ENCODE peak calls at places on chromosomes 2 and 18, in seven cellular contexts. B is pancreas, P is neural progenitor cell, F is GM23338, M is lung, O is cardiac muscle cell, L is H9. Z is an unnamed sample.

GRCh38 chr2:190862591-190862991 is 18.0 kb upstream of the GLS start:
- DNase-seq in M (no peak), O (peak), P (no peak), L (no peak), F (no peak), B (no peak), Z (no peak)

GRCh38 chr2:209845666-209846065 is 74.0 kb downstream of the UNC80 start:
- DNase-seq in P (no peak), F (no peak), M (no peak), L (no peak), O (peak), B (no peak), Z (no peak)

GRCh38 chr2:230441188-230441897 is 25.3 kb downstream of the SP100 start:
- DNase-seq in M (no peak), B (no peak), L (no peak), O (peak), F (no peak), P (no peak), Z (no peak)

GRCh38 chr2:10954416-10954815 is 42.7 kb downstream of the KCNF1 start:
- DNase-seq in B (no peak), F (no peak), P (no peak), L (no peak), O (no peak), M (no peak), Z (no peak)

GRCh38 chr2:52933878-52934277 is 833.7 kb upstream of the CHAC2 start:
- DNase-seq in P (no peak), L (no peak), O (peak), F (no peak), M (no peak), B (no peak), Z (no peak)

GRCh38 chr2:61470965-61471904 is at the start of gene USP34:
- DNase-seq in P (peak), M (peak), L (peak), O (peak), F (peak), B (peak), Z (peak)

GRCh38 chr2:218311908-218312756 is 19.8 kb upstream of the TMBIM1 start:
- DNase-seq in P (no peak), O (no peak), F (no peak), M (no peak), L (no peak), B (no peak), Z (no peak)

GRCh38 chr2:150548527-150548926 is 61.1 kb upstream of the RND3 start:
- DNase-seq in P (peak), O (peak), L (peak), F (peak), M (no peak), B (no peak), Z (no peak)

GRCh38 chr2:187842978-187843847 is 289.0 kb upstream of the TFPI start:
- DNase-seq in M (no peak), F (peak), B (no peak), O (peak), L (no peak), P (peak), Z (peak)

GRCh38 chr2:45860136-45861106 is 208.9 kb downstream of the PRKCE start:
- DNase-seq in L (no peak), M (peak), P (no peak), O (peak), F (peak), B (peak), Z (peak)

GRCh38 chr18:27313678-27314077 is 128.6 kb upstream of the CHST9 start:
- DNase-seq in B (no peak), L (no peak), O (no peak), P (no peak), M (no peak), F (no peak), Z (no peak)

GRCh38 chr18:56823986-56824385 is 172.8 kb downstream of the WDR7 start:
- DNase-seq in M (no peak), P (no peak), O (peak), L (no peak), F (no peak), B (no peak), Z (no peak)

GRCh38 chr2:56334622-56335021 is 150.8 kb downstream of the CCDC85A start:
- DNase-seq in F (no peak), B (no peak), P (no peak), M (no peak), L (no peak), O (peak), Z (no peak)

GRCh38 chr18:33578371-33579146 is 540 bp downstream of the ASXL3 start:
- DNase-seq in O (no peak), M (no peak), P (peak), B (peak), F (peak), L (peak), Z (peak)

GRCh38 chr2:181738074-181738473 is 57.8 kb upstream of the NEUROD1 start:
- DNase-seq in M (no peak), F (peak), O (peak), B (no peak), L (no peak), P (peak), Z (no peak)

GRCh38 chr2:219656523-219656922 is 29.1 kb downstream of the SLC4A3 start:
- DNase-seq in F (no peak), L (no peak), O (no peak), M (no peak), P (no peak), B (no peak), Z (no peak)

GRCh38 chr2:110866036-110866435 is 133.7 kb downstream of the ACOXL start:
- DNase-seq in M (no peak), F (no peak), O (no peak), L (no peak), B (no peak), P (no peak), Z (no peak)

GRCh38 chr2:190512539-190513095 is 21.9 kb downstream of the NEMP2 start:
- DNase-seq in P (no peak), M (no peak), O (no peak), L (no peak), B (no peak), F (no peak), Z (no peak)

GRCh38 chr2:182291296-182291695 is 135.5 kb downstream of the PDE1A start:
- DNase-seq in F (no peak), L (no peak), O (no peak), B (no peak), M (no peak), P (no peak), Z (no peak)

GRCh38 chr2:25339791-25340339 is 1.9 kb downstream of the DNMT3A start:
- DNase-seq in B (peak), O (no peak), P (peak), F (peak), L (peak), M (no peak), Z (peak)

GRCh38 chr18:63314991-63315662 is 4.4 kb downstream of the BCL2 start:
- DNase-seq in M (no peak), P (no peak), F (no peak), B (no peak), O (no peak), L (no peak), Z (no peak)

GRCh38 chr2:171879865-171880264 is 14.2 kb downstream of the SLC25A12 start:
- DNase-seq in P (no peak), B (no peak), F (no peak), M (no peak), L (no peak), O (no peak), Z (no peak)

GRCh38 chr2:70647873-70648481 is 94.4 kb upstream of the TGFA start:
- DNase-seq in B (peak), M (peak), O (peak), L (peak), F (peak), P (peak), Z (peak)

GRCh38 chr2:195848119-195848899 is 191.3 kb downstream of the SLC39A10 start:
- DNase-seq in O (no peak), F (no peak), P (no peak), B (no peak), L (no peak), M (no peak), Z (no peak)

GRCh38 chr18:2657788-2658458 is 2.4 kb downstream of the SMCHD1 start:
- DNase-seq in F (no peak), M (no peak), O (peak), B (no peak), P (no peak), L (no peak), Z (no peak)

GRCh38 chr2:98036349-98037000 is 40.7 kb upstream of the TMEM131 start:
- DNase-seq in L (no peak), B (no peak), P (no peak), F (no peak), O (no peak), M (no peak), Z (no peak)

GRCh38 chr2:114442545-114442944 is at the start of gene DPP10:
- DNase-seq in F (peak), L (peak), B (peak), P (peak), O (peak), M (no peak), Z (peak)

GRCh38 chr2:37872192-37872545 is 52.9 kb upstream of the RMDN2 start:
- DNase-seq in O (no peak), F (no peak), B (no peak), L (no peak), P (no peak), M (no peak), Z (no peak)

GRCh38 chr18:67525328-67526110 is 9.0 kb upstream of the DSEL start:
- DNase-seq in F (peak), B (peak), O (peak), M (peak), P (peak), L (no peak), Z (no peak)

GRCh38 chr18:77198663-77199062 is 51.0 kb upstream of the GALR1 start:
- DNase-seq in M (no peak), O (no peak), B (no peak), L (no peak), F (no peak), P (no peak), Z (no peak)

GRCh38 chr18:77201508-77201907 is 48.1 kb upstream of the GALR1 start:
- DNase-seq in P (no peak), M (no peak), F (no peak), B (no peak), L (no peak), O (no peak), Z (no peak)

GRCh38 chr18:77199707-77200106 is 49.9 kb upstream of the GALR1 start:
- DNase-seq in L (no peak), F (no peak), B (no peak), M (no peak), P (no peak), O (no peak), Z (no peak)

GRCh38 chr18:77191241-77191751 is 58.4 kb upstream of the GALR1 start:
- DNase-seq in O (peak), M (no peak), B (no peak), L (no peak), P (peak), F (no peak), Z (no peak)

DNA sequence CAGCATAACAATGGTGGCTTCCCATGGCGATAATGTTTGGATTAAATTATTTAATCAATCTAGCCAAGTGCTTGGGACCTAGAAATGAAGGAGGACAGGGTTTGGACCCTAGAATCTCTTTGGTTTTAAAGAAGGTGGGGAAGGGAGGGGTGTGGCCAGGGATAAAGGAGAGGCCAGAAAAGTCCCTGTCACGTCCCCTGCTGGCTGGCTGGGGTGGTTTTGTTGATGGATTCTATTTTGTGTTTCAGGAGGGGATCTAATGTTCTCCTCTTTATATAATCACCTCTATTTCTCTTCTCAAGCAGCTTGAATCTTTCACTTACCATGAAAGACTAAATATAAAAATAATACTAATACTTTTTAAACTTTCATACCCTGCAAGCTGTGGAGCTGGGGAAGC is 52.6 kb upstream of the GALR1 start:
- DNase-seq in F (peak), O (no peak), M (no peak), P (no peak), B (no peak), L (peak), Z (no peak)
- TF ChIP-seq CTCF in F (peak), O (peak), M (no peak), P (peak), B (no peak), L (peak), Z (no peak)

DNA sequence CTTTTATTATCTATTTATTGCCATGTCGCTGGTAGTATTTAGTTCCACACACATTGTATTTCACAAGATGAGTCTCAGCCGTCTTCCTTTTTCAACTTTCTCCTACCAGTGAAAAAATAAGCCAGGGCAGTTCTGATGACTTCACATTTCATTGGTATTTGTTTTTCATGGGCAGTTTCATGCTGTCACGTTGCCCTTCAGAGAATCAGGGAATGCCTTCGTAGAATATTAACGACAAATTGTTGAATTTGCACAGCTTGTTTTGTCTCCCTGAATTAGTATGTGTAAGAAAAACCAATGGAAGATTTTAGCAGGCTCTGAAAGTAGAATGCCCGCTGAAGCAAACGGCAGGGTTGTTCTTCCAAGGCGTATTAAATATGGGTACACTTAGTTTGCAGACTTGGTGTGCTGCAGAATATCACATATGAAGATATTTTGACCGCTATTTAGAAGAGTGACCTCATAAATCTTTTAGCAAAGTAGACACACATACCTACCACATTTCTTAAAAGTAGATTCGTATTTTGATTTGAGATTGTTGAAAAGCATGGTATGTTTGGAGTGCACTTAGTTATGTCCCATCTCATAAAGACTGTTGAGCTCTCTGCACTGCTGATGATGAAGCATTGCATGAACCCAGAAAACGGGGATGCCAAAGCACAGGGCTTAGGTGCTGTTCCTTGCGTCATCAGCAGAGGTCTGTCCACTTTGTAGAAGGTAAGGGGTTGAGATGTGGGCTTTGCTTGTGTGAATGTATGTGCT is 2.9 kb downstream of the NEDD4L start:
- DNase-seq in O (no peak), L (no peak), P (no peak), M (no peak), F (peak), B (no peak), Z (no peak)
- TF ChIP-seq CTCF in O (no peak), L (peak), P (peak), M (no peak), F (peak), B (no peak), Z (no peak)

DNA sequence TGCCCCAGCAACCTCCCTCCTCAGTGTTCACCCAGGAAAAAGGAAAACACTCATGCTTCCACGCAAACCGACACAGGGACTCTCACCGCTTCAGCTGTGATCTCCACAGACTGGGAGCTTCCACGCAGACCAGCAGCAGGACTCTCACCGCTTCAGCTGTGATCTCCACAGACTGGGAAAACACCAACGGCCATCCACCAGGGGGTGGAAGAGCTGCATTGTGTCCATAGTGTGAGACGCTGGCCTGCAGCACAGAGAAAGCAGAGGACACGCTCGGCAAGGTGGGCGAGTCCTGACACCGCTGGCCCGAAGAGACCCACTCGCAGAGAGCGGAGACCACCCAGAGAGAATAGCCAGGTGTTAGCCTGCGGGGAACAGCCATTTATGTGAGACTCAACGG is 42.5 kb upstream of the NFATC1 start:
- DNase-seq in F (peak), O (peak), P (peak), M (no peak), L (peak), B (no peak), Z (peak)
- TF ChIP-seq CTCF in F (peak), O (peak), P (peak), M (no peak), L (peak), B (no peak), Z (peak)

DNA sequence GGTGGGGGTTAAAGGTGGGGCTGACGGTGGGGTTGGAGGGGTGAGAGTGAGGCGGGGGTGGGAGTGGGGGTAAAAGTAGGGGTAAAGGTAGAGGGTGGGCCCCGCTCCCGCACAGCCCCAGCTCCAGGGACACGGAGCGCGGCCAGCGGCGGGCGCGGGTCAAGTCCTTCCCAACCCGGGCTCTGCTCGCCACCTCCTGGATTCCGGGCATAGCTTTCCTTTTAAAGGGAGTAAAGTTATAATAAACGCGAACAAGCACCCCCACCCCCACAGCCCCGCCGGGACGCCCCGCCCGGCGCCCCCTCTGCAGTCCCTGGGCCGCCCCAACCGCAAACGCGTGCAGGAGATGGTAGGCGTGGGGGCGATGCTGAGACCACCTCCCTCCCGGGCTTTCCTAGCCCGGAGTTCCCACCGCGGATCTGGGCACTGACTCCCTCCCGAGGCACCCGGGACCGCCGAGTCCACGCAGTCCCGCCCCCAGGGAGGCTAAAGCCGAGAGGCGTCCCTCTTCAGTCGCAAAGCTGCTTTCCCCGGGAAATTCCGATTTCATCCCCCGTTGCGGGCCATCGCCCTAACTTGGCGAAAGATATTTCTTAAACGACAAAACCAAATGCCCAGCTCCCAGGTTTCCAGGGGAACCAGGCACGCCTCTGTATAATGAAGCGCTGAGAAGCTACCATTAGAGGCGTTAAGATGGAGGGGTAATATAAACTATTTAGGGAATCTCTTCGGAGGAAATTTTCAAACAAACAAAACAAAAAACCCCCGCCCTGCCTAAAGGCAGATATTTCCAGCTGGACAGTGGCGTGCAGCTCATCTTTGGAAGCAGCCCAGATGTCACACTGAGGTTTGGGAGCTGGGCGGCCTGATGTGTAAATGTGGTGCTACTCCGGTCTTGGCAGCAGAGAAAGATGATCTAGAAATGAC is at the start of gene LIMS2:
- DNase-seq in B (peak), M (no peak), O (peak), F (peak), L (peak), P (peak), Z (peak)
- TF ChIP-seq CTCF in B (no peak), M (no peak), O (no peak), F (peak), L (peak), P (no peak), Z (no peak)

GRCh38 chr18:58140366-58141325 is 96.6 kb downstream of the NEDD4L start:
- DNase-seq in F (no peak), B (no peak), O (no peak), M (no peak), L (no peak), P (no peak), Z (no peak)
- TF ChIP-seq CTCF in F (peak), B (no peak), O (no peak), M (no peak), L (no peak), P (no peak), Z (no peak)

DNA sequence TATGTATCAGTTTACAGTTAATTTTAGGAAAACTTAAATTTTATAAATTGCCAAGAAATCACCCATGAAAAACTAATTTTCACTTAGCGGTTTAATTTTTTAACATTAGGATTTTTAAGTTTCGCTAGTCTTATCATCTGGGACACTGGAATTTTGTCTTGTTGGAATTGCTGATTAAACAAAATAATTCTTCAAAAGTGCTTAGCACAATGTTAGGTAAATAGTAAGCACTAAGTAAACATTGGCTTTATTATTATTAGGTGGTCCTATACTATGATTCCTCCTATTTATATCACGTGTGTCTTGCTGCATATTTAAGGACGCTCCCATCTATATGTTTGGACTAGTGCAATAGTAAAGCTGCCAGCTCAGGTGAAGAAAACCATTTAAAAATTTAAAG is 54.6 kb upstream of the MAP4K3 start:
- DNase-seq in L (no peak), M (no peak), B (no peak), O (no peak), P (no peak), F (no peak), Z (no peak)
- TF ChIP-seq CTCF in L (no peak), M (no peak), B (no peak), O (no peak), P (no peak), F (no peak), Z (no peak)

Z was measured in nephron progenitor cell.